ENCODE peak calls at places on chromosomes 12 and 14, in four cellular contexts. One of them, this sample, is unnamed.
A peak's percentile ranks its signal among the peaks of the same experiment; 100 is the strongest.

GRCh38 chr14:32657081-32657480 is 281.6 kb upstream of the NPAS3 start:
- DNase-seq in K562: no peak
- DNase-seq in HepG2: peak; percentile 15
- DNase-seq in GM12878: peak; percentile 24
- DNase-seq in this sample: no peak

GRCh38 chr12:11958216-11959091 is 112.3 kb upstream of the BCL2L14 start:
- DNase-seq in K562: no peak
- DNase-seq in HepG2: peak; percentile 8
- DNase-seq in GM12878: no peak
- DNase-seq in this sample: no peak

GRCh38 chr12:1777798-1778197 is 42.6 kb upstream of the LRTM2 start:
- DNase-seq in K562: no peak
- DNase-seq in HepG2: no peak
- DNase-seq in GM12878: no peak
- DNase-seq in this sample: no peak

GRCh38 chr12:113673524-113674238 is 202.0 kb upstream of the LHX5 start:
- DNase-seq in K562: no peak
- DNase-seq in HepG2: no peak
- DNase-seq in GM12878: no peak
- DNase-seq in this sample: no peak

GRCh38 chr14:101839236-101839635 is 77.7 kb downstream of the PPP2R5C start:
- DNase-seq in K562: no peak
- DNase-seq in HepG2: no peak
- DNase-seq in GM12878: peak; percentile 57
- DNase-seq in this sample: no peak

GRCh38 chr12:80590085-80590484 is 117.3 kb upstream of the MYF6 start:
- DNase-seq in K562: no peak
- DNase-seq in HepG2: no peak
- DNase-seq in GM12878: no peak
- DNase-seq in this sample: no peak

GRCh38 chr14:23147676-23148075 is 28.6 kb upstream of the CEBPE start:
- DNase-seq in K562: no peak
- DNase-seq in HepG2: no peak
- DNase-seq in GM12878: no peak
- DNase-seq in this sample: no peak

GRCh38 chr12:106934277-106934676 is 21.4 kb upstream of the TMEM263 start:
- DNase-seq in K562: no peak
- DNase-seq in HepG2: no peak
- DNase-seq in GM12878: no peak
- DNase-seq in this sample: no peak

GRCh38 chr14:78446807-78447206 is 276.6 kb downstream of the NRXN3 start:
- DNase-seq in K562: no peak
- DNase-seq in HepG2: no peak
- DNase-seq in GM12878: no peak
- DNase-seq in this sample: no peak

GRCh38 chr12:128807161-128807724 is 16.5 kb downstream of the SLC15A4 start:
- DNase-seq in K562: no peak
- DNase-seq in HepG2: no peak
- DNase-seq in GM12878: no peak
- DNase-seq in this sample: no peak

GRCh38 chr12:118743896-118744700 is 237.2 kb upstream of the SRRM4 start:
- DNase-seq in K562: no peak
- DNase-seq in HepG2: no peak
- DNase-seq in GM12878: no peak
- DNase-seq in this sample: peak; percentile 34

GRCh38 chr12:19190292-19191031 is 60.9 kb downstream of the PLEKHA5 start:
- DNase-seq in K562: no peak
- DNase-seq in HepG2: no peak
- DNase-seq in GM12878: no peak
- DNase-seq in this sample: no peak

GRCh38 chr14:97634786-97635185 is 837.6 kb downstream of the VRK1 start:
- DNase-seq in K562: no peak
- DNase-seq in HepG2: no peak
- DNase-seq in GM12878: no peak
- DNase-seq in this sample: no peak

GRCh38 chr12:9064201-9064814 is 51.4 kb downstream of the A2M start:
- DNase-seq in K562: no peak
- DNase-seq in HepG2: peak; percentile 65
- DNase-seq in GM12878: no peak
- DNase-seq in this sample: peak; percentile 86

GRCh38 chr12:102496571-102496970 is 16.2 kb upstream of the IGF1 start:
- DNase-seq in K562: no peak
- DNase-seq in HepG2: no peak
- DNase-seq in GM12878: no peak
- DNase-seq in this sample: no peak

GRCh38 chr12:116116650-116117424 is 160.7 kb downstream of the MED13L start:
- DNase-seq in K562: no peak
- DNase-seq in HepG2: no peak
- DNase-seq in GM12878: no peak
- DNase-seq in this sample: no peak

GRCh38 chr12:108839890-108840230 is 17.5 kb downstream of the SSH1 start:
- DNase-seq in K562: no peak
- DNase-seq in HepG2: no peak
- DNase-seq in GM12878: no peak
- DNase-seq in this sample: no peak

GRCh38 chr12:6211421-6211869 is 11.2 kb downstream of the CD9 start:
- DNase-seq in K562: no peak
- DNase-seq in HepG2: no peak
- DNase-seq in GM12878: no peak
- DNase-seq in this sample: no peak

GRCh38 chr12:94140556-94140955 is 7.8 kb upstream of the PLXNC1 start:
- DNase-seq in K562: peak; percentile 35
- DNase-seq in HepG2: peak; percentile 32
- DNase-seq in GM12878: no peak
- DNase-seq in this sample: peak; percentile 58

GRCh38 chr12:129503802-129504201 is 400.0 kb downstream of the TMEM132D start:
- DNase-seq in K562: no peak
- DNase-seq in HepG2: no peak
- DNase-seq in GM12878: no peak
- DNase-seq in this sample: no peak

GRCh38 chr12:116959198-116959460 is 48.4 kb downstream of the FBXW8 start:
- DNase-seq in K562: no peak
- DNase-seq in HepG2: no peak
- DNase-seq in GM12878: no peak
- DNase-seq in this sample: no peak

GRCh38 chr12:86137936-86138335 is 118.3 kb downstream of the MGAT4C start:
- DNase-seq in K562: no peak
- DNase-seq in HepG2: no peak
- DNase-seq in GM12878: no peak
- DNase-seq in this sample: no peak

GRCh38 chr12:110639336-110640178 is 25.6 kb downstream of the TCTN1 start:
- DNase-seq in K562: no peak
- DNase-seq in HepG2: no peak
- DNase-seq in GM12878: no peak
- DNase-seq in this sample: no peak

GRCh38 chr12:120849765-120850164 is 54.4 kb downstream of the SPPL3 start:
- DNase-seq in K562: no peak
- DNase-seq in HepG2: peak; percentile 9
- DNase-seq in GM12878: no peak
- DNase-seq in this sample: no peak

GRCh38 chr12:67151891-67152290 is 117.3 kb upstream of the CAND1 start:
- DNase-seq in K562: no peak
- DNase-seq in HepG2: no peak
- DNase-seq in GM12878: no peak
- DNase-seq in this sample: no peak

GRCh38 chr14:80266930-80267329 is 55.6 kb upstream of the DIO2 start:
- DNase-seq in K562: no peak
- DNase-seq in HepG2: no peak
- DNase-seq in GM12878: no peak
- DNase-seq in this sample: no peak

GRCh38 chr14:79555429-79555828 is 655.9 kb downstream of the DIO2 start:
- DNase-seq in K562: no peak
- DNase-seq in HepG2: no peak
- DNase-seq in GM12878: no peak
- DNase-seq in this sample: no peak

DNA sequence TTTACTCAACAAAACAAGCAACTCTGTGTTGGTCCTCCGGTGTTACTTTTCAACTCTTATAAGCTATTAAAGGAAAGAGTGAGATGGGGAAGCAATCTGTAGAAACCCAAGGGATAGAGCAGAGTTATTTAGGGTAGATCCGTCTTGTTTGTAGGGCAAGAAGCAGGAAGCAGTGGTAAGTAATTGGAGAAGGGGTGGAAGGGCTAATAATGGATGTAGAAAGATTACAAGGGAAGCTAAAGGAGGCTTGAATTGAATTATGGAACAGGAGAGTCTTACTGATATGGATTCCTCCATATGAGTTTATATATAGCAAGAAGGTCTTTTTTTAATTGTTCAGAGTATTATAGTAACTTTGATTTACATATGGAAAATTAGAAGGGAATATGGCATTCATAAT is 72.7 kb downstream of the MNAT1 start:
- DNase-seq in K562: no peak
- DNase-seq in HepG2: no peak
- DNase-seq in GM12878: no peak
- DNase-seq in this sample: no peak
- TF ChIP-seq CTCF in K562: no peak
- TF ChIP-seq CTCF in HepG2: no peak
- TF ChIP-seq CTCF in GM12878: no peak
- TF ChIP-seq CTCF in this sample: no peak

GRCh38 chr14:30020687-30021086 is 93.0 kb upstream of the PRKD1 start:
- DNase-seq in K562: no peak
- DNase-seq in HepG2: no peak
- DNase-seq in GM12878: no peak
- DNase-seq in this sample: no peak

GRCh38 chr14:30016025-30016424 is 88.4 kb upstream of the PRKD1 start:
- DNase-seq in K562: no peak
- DNase-seq in HepG2: no peak
- DNase-seq in GM12878: no peak
- DNase-seq in this sample: no peak

GRCh38 chr14:30017370-30017993 is 89.8 kb upstream of the PRKD1 start:
- DNase-seq in K562: no peak
- DNase-seq in HepG2: no peak
- DNase-seq in GM12878: no peak
- DNase-seq in this sample: no peak

GRCh38 chr14:30015471-30015870 is 87.8 kb upstream of the PRKD1 start:
- DNase-seq in K562: no peak
- DNase-seq in HepG2: no peak
- DNase-seq in GM12878: no peak
- DNase-seq in this sample: no peak

GRCh38 chr14:30020271-30020670 is 92.6 kb upstream of the PRKD1 start:
- DNase-seq in K562: no peak
- DNase-seq in HepG2: no peak
- DNase-seq in GM12878: no peak
- DNase-seq in this sample: no peak
- TF ChIP-seq NFIC in K562: no peak
- TF ChIP-seq NFIC in HepG2: no peak
- TF ChIP-seq NFIC in GM12878: no peak
- TF ChIP-seq NFIC in this sample: no peak

DNA sequence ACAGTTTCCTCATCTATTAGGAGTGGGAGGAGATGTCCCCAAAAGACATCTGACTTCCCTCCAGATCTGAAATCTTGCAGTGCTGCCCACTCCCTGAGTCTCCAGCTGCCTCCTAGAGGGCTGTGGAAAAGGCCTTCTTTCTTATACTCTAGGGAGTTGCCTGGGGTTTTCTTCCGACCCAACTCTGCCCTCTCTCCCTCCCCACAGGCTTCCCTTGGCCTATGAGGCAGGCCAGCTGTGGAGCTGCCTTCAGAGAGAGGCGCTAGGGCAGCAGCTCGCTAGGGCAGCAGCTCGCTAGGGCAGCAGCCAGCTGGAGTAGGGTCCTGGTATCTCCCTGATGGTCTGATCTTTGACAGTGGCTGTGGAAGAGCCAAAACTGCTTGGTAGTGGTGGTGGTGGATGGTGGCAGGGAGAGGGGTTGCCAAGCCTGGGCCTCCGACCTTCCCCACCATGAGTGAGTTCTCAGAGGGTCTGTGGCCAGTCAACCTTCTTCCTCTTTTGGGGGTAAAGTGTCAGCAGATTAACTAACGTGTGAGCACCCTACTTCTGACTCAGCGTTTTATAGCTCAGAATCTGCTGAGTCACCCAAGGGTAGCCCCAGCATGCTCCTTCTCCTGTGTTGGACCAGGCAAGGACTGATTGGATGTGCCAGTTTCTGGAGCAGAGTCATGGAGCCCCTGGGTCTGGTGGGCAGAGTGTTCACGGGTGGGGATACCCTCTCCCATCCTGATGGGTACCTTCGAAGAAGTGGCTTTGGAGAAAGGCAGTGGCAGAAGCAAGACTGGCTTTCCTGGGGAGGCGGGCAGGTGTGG is 2.3 kb downstream of the SLC48A1 start:
- DNase-seq in K562: peak; percentile 62
- DNase-seq in HepG2: no peak
- DNase-seq in GM12878: no peak
- DNase-seq in this sample: no peak
- TF ChIP-seq POLR2AphosphoS5 in K562: no peak
- TF ChIP-seq POLR2AphosphoS5 in HepG2: no peak
- TF ChIP-seq POLR2AphosphoS5 in GM12878: no peak
- TF ChIP-seq POLR2AphosphoS5 in this sample: no peak

DNA sequence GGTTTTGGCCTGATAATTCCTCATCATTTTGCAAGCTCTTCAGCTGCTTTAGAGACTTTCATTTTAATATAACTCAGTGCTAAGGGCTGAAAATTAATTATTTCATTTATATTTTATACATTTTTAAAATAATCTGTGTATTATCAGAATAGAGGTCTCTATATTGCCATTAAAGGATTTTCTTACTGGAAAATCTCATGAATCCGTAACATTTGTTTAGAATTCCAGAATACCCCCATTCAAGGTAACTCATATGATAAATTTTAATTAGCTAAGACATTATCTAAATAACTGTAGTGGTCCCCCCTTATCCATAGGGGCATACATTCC is 51.6 kb downstream of the BMAL2 start:
- DNase-seq in K562: no peak
- DNase-seq in HepG2: no peak
- DNase-seq in GM12878: no peak
- DNase-seq in this sample: no peak
- TF ChIP-seq CTCF in K562: no peak
- TF ChIP-seq CTCF in HepG2: no peak
- TF ChIP-seq CTCF in GM12878: no peak
- TF ChIP-seq CTCF in this sample: no peak

DNA sequence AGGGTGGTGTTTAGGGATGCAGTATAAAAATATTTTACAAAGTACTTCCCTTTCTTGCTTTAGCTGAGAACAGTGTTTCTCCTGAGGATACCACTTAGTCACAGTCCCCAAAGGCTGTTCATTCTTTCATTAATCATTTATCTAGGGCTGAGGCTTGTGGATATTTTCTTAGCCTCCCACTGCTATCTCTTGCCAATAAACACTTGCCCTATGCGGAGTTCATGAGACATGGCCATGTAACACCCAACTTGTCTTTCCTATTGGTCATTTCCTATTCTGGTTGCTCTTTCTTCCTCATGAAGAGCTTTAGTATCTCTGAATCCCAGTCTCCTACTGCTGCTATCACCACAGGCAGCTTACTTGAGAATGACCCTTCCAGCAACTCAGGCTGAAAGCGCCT is 75.2 kb downstream of the ETNK1 start:
- DNase-seq in K562: no peak
- DNase-seq in HepG2: no peak
- DNase-seq in GM12878: no peak
- DNase-seq in this sample: no peak
- TF ChIP-seq NFIC in K562: no peak
- TF ChIP-seq NFIC in HepG2: no peak
- TF ChIP-seq NFIC in GM12878: no peak
- TF ChIP-seq NFIC in this sample: no peak

GRCh38 chr12:132489078-132489601 is 811 bp upstream of the FBRSL1 start:
- DNase-seq in K562: peak; percentile 47
- DNase-seq in HepG2: no peak
- DNase-seq in GM12878: no peak
- DNase-seq in this sample: no peak
- TF ChIP-seq POLR2AphosphoS5 in K562: no peak
- TF ChIP-seq POLR2AphosphoS5 in HepG2: no peak
- TF ChIP-seq POLR2AphosphoS5 in GM12878: no peak
- TF ChIP-seq POLR2AphosphoS5 in this sample: no peak

This sample was measured in SK-N-SH.